ENCODE peak calls at places on chromosomes 4 and X, in nine cellular contexts. V is thyroid gland, S is stomach, J is transverse colon, H is spleen, I is upper lobe of left lung, W is tibial nerve, Q is sigmoid colon, X is adrenal gland. K is an unnamed sample.

GRCh38 chr4:84582988-84583870 is at the start of gene CDS1:
- DNase-seq in V (peak), S (peak), J (peak), H (peak), I (peak), W (no peak), Q (no peak), X (peak), K (no peak)

GRCh38 chr4:123699823-123700822 is 303.5 kb downstream of the SPRY1 start:
- DNase-seq in V (no peak), S (no peak), J (no peak), H (no peak), I (no peak), W (no peak), Q (no peak), X (no peak), K (no peak)

GRCh38 chrX:68945603-68946228 is 116.9 kb downstream of the EFNB1 start:
- DNase-seq in V (no peak), S (no peak), J (peak), H (peak), I (no peak), W (no peak), Q (peak), X (no peak), K (peak)

GRCh38 chrX:23365541-23365940 is 30.9 kb downstream of the PTCHD1 start:
- DNase-seq in V (no peak), S (peak), J (no peak), H (no peak), I (no peak), W (no peak), Q (no peak), X (no peak), K (no peak)

GRCh38 chr4:163681208-163681821 is 186.8 kb downstream of the TMA16 start:
- DNase-seq in V (no peak), S (no peak), J (no peak), H (no peak), I (no peak), W (no peak), Q (no peak), X (peak), K (no peak)

GRCh38 chrX:39689374-39690104 is 408.2 kb downstream of the BCOR start:
- DNase-seq in V (no peak), S (no peak), J (peak), H (no peak), I (no peak), W (no peak), Q (no peak), X (no peak), K (no peak)

GRCh38 chrX:107272431-107272921 is 66.1 kb downstream of the DNAAF6 start:
- DNase-seq in V (peak), S (no peak), J (no peak), H (no peak), I (no peak), W (no peak), Q (no peak), X (no peak), K (no peak)

GRCh38 chr4:23789765-23790164 is 100.1 kb downstream of the PPARGC1A start:
- DNase-seq in V (peak), S (no peak), J (no peak), H (no peak), I (peak), W (peak), Q (peak), X (no peak), K (peak)

GRCh38 chrX:117972681-117973080 is 143.9 kb downstream of the KLHL13 start:
- DNase-seq in V (no peak), S (no peak), J (no peak), H (no peak), I (no peak), W (no peak), Q (no peak), X (no peak), K (no peak)

GRCh38 chr4:140092094-140092820 is 61.7 kb downstream of the MAML3 start:
- DNase-seq in V (peak), S (peak), J (peak), H (peak), I (peak), W (no peak), Q (no peak), X (peak), K (no peak)

GRCh38 chr4:160492181-160492580 is 1389.3 kb downstream of the RAPGEF2 start:
- DNase-seq in V (no peak), S (no peak), J (no peak), H (no peak), I (no peak), W (no peak), Q (no peak), X (no peak), K (no peak)

GRCh38 chr4:127631420-127631819 is 1.3 kb upstream of the INTU start:
- DNase-seq in V (no peak), S (no peak), J (no peak), H (no peak), I (no peak), W (no peak), Q (no peak), X (no peak), K (no peak)

GRCh38 chr4:180618396-180618795 is 1624.8 kb upstream of the TENM3 start:
- DNase-seq in V (no peak), S (no peak), J (no peak), H (no peak), I (no peak), W (no peak), Q (no peak), X (no peak), K (no peak)

GRCh38 chr4:71081192-71081591 is 87.7 kb downstream of the DCK start:
- DNase-seq in V (no peak), S (no peak), J (no peak), H (no peak), I (no peak), W (no peak), Q (no peak), X (no peak), K (no peak)

GRCh38 chrX:128543114-128543513 is 490.9 kb upstream of the ACTRT1 start:
- DNase-seq in V (no peak), S (no peak), J (no peak), H (no peak), I (no peak), W (no peak), Q (no peak), X (no peak), K (no peak)

GRCh38 chr4:183747931-183748664 is 89.0 kb downstream of the TRAPPC11 start:
- DNase-seq in V (peak), S (no peak), J (peak), H (no peak), I (no peak), W (no peak), Q (no peak), X (no peak), K (no peak)

GRCh38 chrX:44152867-44153266 is 179.7 kb upstream of the NDP start:
- DNase-seq in V (no peak), S (no peak), J (no peak), H (no peak), I (no peak), W (no peak), Q (no peak), X (no peak), K (no peak)

GRCh38 chr4:164188236-164188635 is 565.7 kb upstream of the SMIM31 start:
- DNase-seq in V (no peak), S (no peak), J (no peak), H (peak), I (no peak), W (no peak), Q (no peak), X (no peak), K (no peak)

GRCh38 chrX:40845331-40845911 is 110.1 kb upstream of the MED14 start:
- DNase-seq in V (peak), S (no peak), J (no peak), H (no peak), I (no peak), W (no peak), Q (no peak), X (no peak), K (no peak)

GRCh38 chrX:1598021-1598875 is 6.8 kb downstream of the AKAP17A start:
- DNase-seq in V (no peak), S (peak), J (no peak), H (peak), I (no peak), W (peak), Q (no peak), X (no peak), K (no peak)

GRCh38 chr4:45325112-45325462 is 598.7 kb upstream of the GNPDA2 start:
- DNase-seq in V (no peak), S (no peak), J (no peak), H (no peak), I (no peak), W (no peak), Q (no peak), X (no peak), K (no peak)

GRCh38 chrX:74521961-74522833 is 92.2 kb downstream of the RLIM start:
- DNase-seq in V (no peak), S (no peak), J (no peak), H (no peak), I (no peak), W (no peak), Q (peak), X (peak), K (peak)

GRCh38 chrX:130851569-130851968 is 51.4 kb downstream of the ENOX2 start:
- DNase-seq in V (no peak), S (no peak), J (no peak), H (no peak), I (no peak), W (no peak), Q (no peak), X (no peak), K (no peak)

GRCh38 chr4:53309321-53310020 is 56.4 kb downstream of the SCFD2 start:
- DNase-seq in V (no peak), S (no peak), J (no peak), H (no peak), I (no peak), W (no peak), Q (no peak), X (no peak), K (no peak)

GRCh38 chr4:37685211-37685725 is 908 bp downstream of the RELL1 start:
- DNase-seq in V (no peak), S (no peak), J (peak), H (no peak), I (no peak), W (no peak), Q (peak), X (no peak), K (no peak)

GRCh38 chr4:106021737-106022410 is 126.6 kb downstream of the NPNT start:
- DNase-seq in V (no peak), S (no peak), J (no peak), H (no peak), I (no peak), W (no peak), Q (no peak), X (no peak), K (no peak)

GRCh38 chr4:13920111-13920875 is 292.8 kb upstream of the BOD1L1 start:
- DNase-seq in V (no peak), S (no peak), J (no peak), H (no peak), I (no peak), W (no peak), Q (no peak), X (no peak), K (no peak)

GRCh38 chr4:21752616-21753015 is 196.0 kb downstream of the KCNIP4 start:
- DNase-seq in V (no peak), S (no peak), J (no peak), H (no peak), I (no peak), W (no peak), Q (no peak), X (no peak), K (no peak)

GRCh38 chr4:139015948-139016451 is 419 bp downstream of the NOCT start:
- DNase-seq in V (peak), S (peak), J (peak), H (no peak), I (peak), W (no peak), Q (no peak), X (peak), K (no peak)

GRCh38 chr4:128353791-128354190 is 66.2 kb upstream of the PGRMC2 start:
- DNase-seq in V (no peak), S (no peak), J (no peak), H (no peak), I (no peak), W (no peak), Q (no peak), X (no peak), K (no peak)

GRCh38 chr4:5718411-5718810 is 7.4 kb downstream of the EVC start:
- DNase-seq in V (no peak), S (no peak), J (no peak), H (no peak), I (no peak), W (no peak), Q (no peak), X (no peak), K (no peak)

GRCh38 chr4:71729856-71730255 is 54.0 kb downstream of the GC start:
- DNase-seq in V (no peak), S (no peak), J (no peak), H (no peak), I (no peak), W (no peak), Q (no peak), X (no peak), K (no peak)

GRCh38 chr4:9913846-9914245 is 107.5 kb downstream of the SLC2A9 start:
- DNase-seq in V (no peak), S (no peak), J (no peak), H (no peak), I (no peak), W (no peak), Q (no peak), X (no peak), K (no peak)

GRCh38 chr4:150782921-150783320 is 201.0 kb downstream of the MAB21L2 start:
- DNase-seq in V (peak), S (no peak), J (no peak), H (no peak), I (no peak), W (no peak), Q (no peak), X (no peak), K (no peak)

GRCh38 chr4:152310223-152310622 is 225.7 kb downstream of the FBXW7 start:
- DNase-seq in V (no peak), S (no peak), J (no peak), H (no peak), I (no peak), W (no peak), Q (no peak), X (no peak), K (no peak)

GRCh38 chrX:103585421-103586313 is at the start of gene TCEAL4:
- DNase-seq in V (peak), S (peak), J (peak), H (peak), I (peak), W (peak), Q (peak), X (peak), K (peak)

GRCh38 chr4:129526812-129527211 is 430.9 kb downstream of the C4orf33 start:
- DNase-seq in V (no peak), S (no peak), J (no peak), H (no peak), I (no peak), W (no peak), Q (no peak), X (no peak), K (no peak)

GRCh38 chr4:170769857-170770256 is 680.1 kb upstream of the AADAT start:
- DNase-seq in V (no peak), S (no peak), J (no peak), H (no peak), I (no peak), W (no peak), Q (no peak), X (no peak), K (no peak)

GRCh38 chr4:99383381-99383780 is 30.8 kb upstream of the ADH1C start:
- DNase-seq in V (no peak), S (no peak), J (no peak), H (no peak), I (no peak), W (no peak), Q (no peak), X (no peak), K (no peak)

DNA sequence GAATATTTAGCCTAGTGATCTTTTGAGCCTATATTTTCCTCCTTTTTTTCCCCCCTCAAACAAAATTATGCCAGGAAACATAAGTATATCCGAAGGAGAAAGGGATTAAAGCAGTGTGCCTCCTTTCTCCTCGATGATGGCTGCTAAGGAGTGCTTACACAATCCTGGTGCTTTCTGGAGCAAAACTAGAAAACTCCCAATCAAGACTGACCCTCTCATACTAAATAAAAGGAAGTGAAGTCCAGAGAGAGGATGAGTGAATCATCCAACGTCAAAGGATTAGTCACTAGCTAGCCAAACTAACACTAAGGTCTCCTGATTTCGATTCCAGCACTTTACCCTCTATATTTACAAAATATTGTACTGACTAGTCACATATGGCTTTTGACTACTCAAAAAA is 146.8 kb downstream of the PPP3CA start:
- DNase-seq in V (no peak), S (no peak), J (no peak), H (no peak), I (no peak), W (no peak), Q (no peak), X (no peak), K (no peak)
- TF ChIP-seq POLR2A in V (no peak), S (no peak), J (no peak), H (no peak), I (no peak), W (no peak), Q (no peak), X (no peak), K (no peak)

GRCh38 chr4:153520871-153521329 is 54.7 kb downstream of the TMEM131L start:
- DNase-seq in V (no peak), S (no peak), J (no peak), H (no peak), I (no peak), W (no peak), Q (no peak), X (no peak), K (no peak)

GRCh38 chr4:153521467-153521866 is 55.3 kb downstream of the TMEM131L start:
- DNase-seq in V (no peak), S (no peak), J (no peak), H (no peak), I (no peak), W (no peak), Q (no peak), X (no peak), K (no peak)

GRCh38 chr4:153522800-153523089 is 56.6 kb downstream of the TMEM131L start:
- DNase-seq in V (no peak), S (no peak), J (no peak), H (no peak), I (no peak), W (no peak), Q (no peak), X (no peak), K (no peak)

GRCh38 chr4:153523171-153523757 is 57.1 kb downstream of the TMEM131L start:
- DNase-seq in V (no peak), S (no peak), J (no peak), H (no peak), I (no peak), W (no peak), Q (no peak), X (no peak), K (no peak)

DNA sequence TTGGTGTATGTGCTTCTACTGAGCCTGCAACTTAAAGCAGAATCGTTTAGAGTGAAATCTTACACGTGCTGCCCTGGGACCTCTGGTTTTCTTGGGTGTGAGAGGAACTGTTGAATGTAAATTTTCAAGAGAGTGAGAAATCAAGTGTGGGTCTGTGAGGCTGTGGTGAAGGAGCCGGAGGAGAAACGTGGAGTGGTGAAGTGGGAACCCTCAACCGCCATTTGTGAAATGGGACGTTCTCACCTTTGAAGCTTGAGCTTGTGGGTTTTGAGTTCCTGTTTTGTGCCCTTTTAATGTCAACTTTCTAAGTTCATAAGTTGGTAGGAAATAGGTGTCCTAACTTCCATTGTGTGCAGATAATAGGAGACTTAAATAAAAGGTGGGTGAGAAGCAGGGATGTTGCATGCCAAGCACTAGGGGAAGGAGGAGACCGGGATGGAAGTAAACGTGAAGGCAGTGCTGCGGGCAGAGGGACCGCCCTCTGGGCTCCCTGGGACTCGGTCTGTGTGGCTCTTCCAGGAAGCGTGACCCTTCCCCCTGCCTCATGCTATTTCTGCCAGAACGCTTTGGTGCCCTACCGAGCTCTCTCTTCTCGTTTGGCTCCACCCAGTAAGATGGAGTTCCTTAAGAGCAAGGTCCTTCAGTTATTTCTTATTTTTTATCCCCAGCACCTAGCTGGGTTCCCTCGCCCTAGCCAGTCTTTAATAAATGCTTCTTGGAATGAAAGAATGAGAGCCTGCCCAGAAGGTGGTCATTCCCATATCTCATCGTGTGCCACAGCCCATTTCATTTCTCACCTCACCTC is 56.0 kb downstream of the TMEM131L start:
- DNase-seq in V (no peak), S (no peak), J (no peak), H (no peak), I (no peak), W (no peak), Q (no peak), X (no peak), K (no peak)
- TF ChIP-seq POLR2A in V (no peak), S (no peak), J (no peak), H (no peak), I (no peak), W (no peak), Q (no peak), X (no peak), K (no peak)

GRCh38 chr4:75939890-75940691 is 722 bp downstream of the NAAA start:
- DNase-seq in V (peak), S (peak), J (peak), H (peak), I (peak), W (peak), Q (peak), X (peak), K (peak)
- TF ChIP-seq POLR2A in V (peak), S (no peak), J (peak), H (no peak), I (peak), W (no peak), Q (no peak), X (no peak), K (peak)

DNA sequence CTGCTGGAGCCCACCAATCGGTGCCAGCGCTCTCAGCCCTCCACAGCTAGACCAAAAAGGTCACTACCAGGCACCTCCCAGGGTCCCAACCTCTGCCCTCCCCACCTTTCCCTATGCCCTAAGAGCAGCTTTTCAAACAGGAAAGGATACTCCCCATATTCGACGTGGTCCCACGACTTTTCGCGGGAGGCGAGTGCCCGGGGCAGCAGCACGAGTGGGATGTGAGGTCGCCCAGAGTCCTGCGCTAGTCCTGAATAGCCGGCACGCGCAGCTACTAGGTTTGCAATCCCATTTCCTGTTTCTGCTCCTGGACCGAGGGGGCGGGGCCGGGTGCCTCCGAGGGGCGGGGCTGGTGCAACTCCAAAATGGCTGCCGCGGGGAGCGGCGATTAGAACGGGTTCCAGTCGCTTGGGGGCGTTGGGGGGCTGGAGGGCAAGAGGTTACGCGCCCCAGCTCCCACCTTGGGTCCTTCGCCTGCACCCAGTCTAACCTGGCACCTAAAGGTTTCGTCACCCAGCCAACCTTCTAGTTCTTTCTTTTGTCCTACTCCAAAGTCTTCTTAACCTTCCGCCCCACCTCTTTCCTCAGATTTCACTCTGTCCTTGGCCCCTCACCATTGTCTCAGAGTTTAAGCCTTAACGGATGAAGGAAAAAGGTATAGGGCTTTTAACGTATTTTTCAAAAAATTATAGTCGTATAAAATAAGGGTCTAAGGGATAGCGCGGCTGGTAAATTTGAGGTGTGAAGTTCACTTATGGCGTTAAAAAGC is 85.0 kb upstream of the TENT5D start:
- DNase-seq in V (peak), S (peak), J (peak), H (peak), I (peak), W (peak), Q (peak), X (peak), K (no peak)
- TF ChIP-seq POLR2A in V (peak), S (no peak), J (no peak), H (no peak), I (peak), W (no peak), Q (no peak), X (peak), K (no peak)

K was measured in H54.